ENCODE peak calls at places on chromosomes 7 and 10, in ten cellular contexts. K is putamen, T is NCI-H1930, H is NCI-H1092 treated with DMSO at 0.1 percent for 48 hours, P is iris pigment epithelial cell, L is SIG-M5, Z is cardiac fibroblast, A is NT2/D1, B is Caco-2, Q is brain microvascular endothelial cell. V is an unnamed sample.

GRCh38 chr7:148563583-148564274 is 26.8 kb upstream of the C7orf33 start:
- DNase-seq in K (no peak), T (no peak), H (no peak), P (no peak), L (no peak), Z (no peak), A (no peak), B (no peak), Q (no peak), V (no peak)

GRCh38 chr10:129380279-129380678 is 86.8 kb upstream of the MGMT start:
- DNase-seq in K (no peak), T (no peak), H (no peak), P (no peak), L (no peak), Z (no peak), A (no peak), B (no peak), Q (no peak), V (no peak)

GRCh38 chr10:58512470-58513188 is at the start of gene BICC1:
- DNase-seq in K (peak), T (peak), H (peak), P (peak), L (no peak), Z (peak), A (no peak), B (peak), Q (peak), V (peak)

GRCh38 chr10:22252286-22252800 is 34.5 kb upstream of the EBLN1 start:
- DNase-seq in K (peak), T (no peak), H (no peak), P (peak), L (no peak), Z (peak), A (no peak), B (no peak), Q (no peak), V (peak)

GRCh38 chr7:13179011-13179574 is 491.7 kb downstream of the ARL4A start:
- DNase-seq in K (no peak), T (no peak), H (peak), P (peak), L (no peak), Z (peak), A (no peak), B (peak), Q (no peak), V (no peak)

GRCh38 chr10:102517553-102517952 is 13.8 kb downstream of the SUFU start:
- DNase-seq in K (no peak), T (no peak), H (no peak), P (peak), L (no peak), Z (peak), A (no peak), B (no peak), Q (peak), V (no peak)

GRCh38 chr10:22612316-22612715 is 102.1 kb downstream of the PIP4K2A start:
- DNase-seq in K (no peak), T (no peak), H (no peak), P (no peak), L (no peak), Z (no peak), A (no peak), B (no peak), Q (no peak), V (no peak)

GRCh38 chr7:155222578-155222977 is 75.1 kb upstream of the INSIG1 start:
- DNase-seq in K (no peak), T (no peak), H (no peak), P (no peak), L (no peak), Z (no peak), A (no peak), B (no peak), Q (no peak), V (no peak)

GRCh38 chr10:98326621-98327027 is 58.6 kb upstream of the LOXL4 start:
- DNase-seq in K (no peak), T (no peak), H (no peak), P (no peak), L (no peak), Z (no peak), A (no peak), B (no peak), Q (no peak), V (no peak)

GRCh38 chr7:12217311-12217710 is 6.2 kb downstream of the TMEM106B start:
- DNase-seq in K (no peak), T (no peak), H (no peak), P (no peak), L (no peak), Z (no peak), A (no peak), B (no peak), Q (no peak), V (no peak)

GRCh38 chr10:3738855-3739350 is 46.1 kb downstream of the KLF6 start:
- DNase-seq in K (no peak), T (no peak), H (no peak), P (no peak), L (no peak), Z (no peak), A (no peak), B (no peak), Q (no peak), V (no peak)

GRCh38 chr10:71284544-71285179 is 34.4 kb upstream of the SLC29A3 start:
- DNase-seq in K (no peak), T (no peak), H (no peak), P (no peak), L (no peak), Z (no peak), A (no peak), B (no peak), Q (no peak), V (no peak)

V was measured in H7.